ENCODE peak calls at places on chromosomes 6 and 20, in ten cellular contexts. L, Q, H, P, J, K, N, Z, X and F are unnamed samples.

GRCh38 chr6:114008331-114008730 is 37.4 kb upstream of the HDAC2 start:
- DNase-seq in P (no peak), L (no peak), X (no peak), Z (no peak), N (no peak), K (no peak), J (no peak), Q (no peak), H (no peak), F (no peak)

GRCh38 chr6:131427441-131428051 is 145.5 kb upstream of the ARG1 start:
- DNase-seq in L (no peak), K (no peak), Z (no peak), H (no peak), J (no peak), P (no peak), Q (no peak), N (no peak), X (no peak), F (no peak)

GRCh38 chr6:44780161-44780560 is 392.7 kb downstream of the CDC5L start:
- DNase-seq in K (no peak), P (no peak), J (no peak), X (no peak), L (no peak), Q (no peak), N (no peak), Z (no peak), H (no peak), F (no peak)

GRCh38 chr6:136520520-136520919 is 29.7 kb downstream of the MAP7 start:
- DNase-seq in P (no peak), Q (no peak), J (no peak), N (no peak), K (no peak), X (no peak), H (no peak), L (no peak), Z (no peak), F (no peak)

GRCh38 chr6:131183427-131184095 is 48.3 kb downstream of the AKAP7 start:
- DNase-seq in K (no peak), P (no peak), L (no peak), X (no peak), Q (no peak), J (peak), Z (no peak), H (no peak), N (no peak), F (no peak)

GRCh38 chr20:52003976-52004375 is 187.6 kb downstream of the ZFP64 start:
- DNase-seq in J (no peak), Q (no peak), N (no peak), Z (no peak), P (no peak), H (no peak), X (no peak), L (no peak), K (no peak), F (no peak)

GRCh38 chr6:129889580-129889979 is 28.5 kb upstream of the TMEM244 start:
- DNase-seq in Z (no peak), X (peak), Q (no peak), H (no peak), N (no peak), L (peak), J (no peak), K (peak), P (no peak), F (no peak)

GRCh38 chr6:22392711-22393110 is 95.9 kb upstream of the PRL start:
- DNase-seq in Q (no peak), N (no peak), X (no peak), Z (no peak), P (no peak), J (no peak), K (no peak), H (no peak), L (peak), F (no peak)

GRCh38 chr6:28167068-28167467 is 25.4 kb downstream of the ZKSCAN8 start:
- DNase-seq in J (no peak), N (no peak), L (peak), P (no peak), X (peak), H (no peak), Z (no peak), Q (no peak), K (no peak), F (no peak)

GRCh38 chr20:24632581-24632980 is 163.2 kb downstream of the SYNDIG1 start:
- DNase-seq in N (no peak), J (no peak), Z (no peak), P (no peak), K (peak), L (no peak), H (no peak), X (no peak), Q (no peak), F (no peak)

GRCh38 chr6:64732888-64733287 is 974.1 kb downstream of the EYS start:
- DNase-seq in J (no peak), X (no peak), Z (no peak), P (no peak), K (peak), N (no peak), Q (no peak), H (no peak), L (peak), F (no peak)

GRCh38 chr6:156977527-156978291 is 200.5 kb downstream of the ARID1B start:
- DNase-seq in N (no peak), P (no peak), J (no peak), L (peak), K (peak), X (no peak), Q (no peak), Z (no peak), H (no peak), F (no peak)

GRCh38 chr6:108736832-108737231 is 111.4 kb upstream of the ARMC2 start:
- DNase-seq in N (no peak), J (peak), L (peak), Z (no peak), P (no peak), Q (no peak), X (peak), H (peak), K (peak), F (no peak)

GRCh38 chr20:46946181-46946624 is 51.6 kb downstream of the EYA2 start:
- DNase-seq in K (no peak), Z (no peak), P (no peak), H (no peak), Q (no peak), N (no peak), X (no peak), L (no peak), J (no peak), F (no peak)

GRCh38 chr6:140043357-140043756 is 668.9 kb upstream of the CITED2 start:
- DNase-seq in P (no peak), K (peak), L (peak), J (no peak), N (no peak), X (peak), Q (no peak), H (no peak), Z (no peak), F (no peak)

GRCh38 chr20:46946796-46947195 is 52.2 kb downstream of the EYA2 start:
- DNase-seq in X (no peak), L (no peak), P (no peak), K (no peak), Q (no peak), N (no peak), J (no peak), Z (no peak), H (no peak), F (no peak)

GRCh38 chr6:37077459-37078296 is 72.2 kb downstream of the FGD2 start:
- DNase-seq in X (peak), N (peak), Q (no peak), H (peak), J (peak), Z (no peak), L (peak), P (no peak), K (peak), F (no peak)

GRCh38 chr6:68497927-68498326 is 137.2 kb upstream of the ADGRB3 start:
- DNase-seq in X (no peak), Z (no peak), P (no peak), H (no peak), L (peak), J (no peak), N (no peak), Q (no peak), K (no peak), F (no peak)

GRCh38 chr6:138500045-138500665 is 861 bp upstream of the NHSL1 start:
- DNase-seq in Q (no peak), J (no peak), P (no peak), N (no peak), Z (no peak), H (no peak), K (no peak), L (no peak), X (no peak), F (no peak)

GRCh38 chr6:21019614-21020013 is 485.4 kb downstream of the CDKAL1 start:
- DNase-seq in X (no peak), Z (no peak), L (no peak), Q (no peak), K (peak), P (no peak), N (no peak), H (no peak), J (no peak), F (no peak)

GRCh38 chr6:68225729-68226128 is 409.4 kb upstream of the ADGRB3 start:
- DNase-seq in K (no peak), Q (no peak), H (no peak), P (no peak), X (no peak), Z (no peak), L (no peak), J (no peak), N (no peak), F (no peak)

GRCh38 chr20:62305149-62305764 is 2.5 kb downstream of the ADRM1 start:
- DNase-seq in N (no peak), J (no peak), P (no peak), L (peak), H (no peak), K (peak), Z (no peak), Q (no peak), X (no peak), F (peak)

GRCh38 chr20:16821211-16822089 is 73.3 kb downstream of the OTOR start:
- DNase-seq in N (no peak), H (no peak), Z (peak), L (peak), P (no peak), X (peak), J (peak), Q (peak), K (peak), F (no peak)

GRCh38 chr6:156710479-156710878 is 66.7 kb upstream of the ARID1B start:
- DNase-seq in L (peak), P (no peak), J (no peak), N (no peak), Z (no peak), K (peak), H (no peak), Q (no peak), X (no peak), F (no peak)

GRCh38 chr6:153814136-153814535 is 224.9 kb upstream of the OPRM1 start:
- DNase-seq in P (no peak), Z (no peak), N (no peak), J (peak), H (no peak), L (no peak), K (no peak), X (no peak), Q (no peak), F (no peak)

GRCh38 chr20:19528286-19529030 is 229.6 kb upstream of the RIN2 start:
- DNase-seq in Q (no peak), J (no peak), X (no peak), P (no peak), L (no peak), K (no peak), N (no peak), H (no peak), Z (no peak), F (no peak)

GRCh38 chr20:44188752-44189151 is 1.8 kb upstream of the JPH2 start:
- DNase-seq in H (peak), K (no peak), Z (no peak), J (no peak), L (no peak), P (no peak), Q (no peak), X (no peak), N (no peak), F (no peak)